ENCODE peak calls at places on chromosomes 13 and 19, in five cellular contexts. One of them, this sample, is unnamed.
A peak's percentile ranks its signal among the peaks of the same experiment; 100 is the strongest.

GRCh38 chr13:29301027-29301426 is 294.5 kb downstream of the SLC7A1 start:
- DNase-seq in CD8-positive, alpha-beta T cell: no peak
- DNase-seq in dorsolateral prefrontal cortex: no peak
- DNase-seq in ascending aorta: no peak
- DNase-seq in foreskin fibroblast: no peak
- DNase-seq in this sample: no peak

GRCh38 chr13:47962237-47962636 is 38.8 kb downstream of the SUCLA2 start:
- DNase-seq in CD8-positive, alpha-beta T cell: no peak
- DNase-seq in dorsolateral prefrontal cortex: no peak
- DNase-seq in ascending aorta: no peak
- DNase-seq in foreskin fibroblast: no peak
- DNase-seq in this sample: no peak

GRCh38 chr19:40348961-40349507 is 539 bp downstream of the PLD3 start:
- DNase-seq in CD8-positive, alpha-beta T cell: no peak
- DNase-seq in dorsolateral prefrontal cortex: peak; percentile 32
- DNase-seq in ascending aorta: no peak
- DNase-seq in foreskin fibroblast: peak; percentile 76
- DNase-seq in this sample: no peak

GRCh38 chr13:49214917-49215376 is 5.2 kb upstream of the MLNR start:
- DNase-seq in CD8-positive, alpha-beta T cell: peak; percentile 42
- DNase-seq in dorsolateral prefrontal cortex: no peak
- DNase-seq in ascending aorta: no peak
- DNase-seq in foreskin fibroblast: peak; percentile 45
- DNase-seq in this sample: peak; percentile 31

GRCh38 chr13:99916366-99917103 is 55.0 kb downstream of the ZIC5 start:
- DNase-seq in CD8-positive, alpha-beta T cell: no peak
- DNase-seq in dorsolateral prefrontal cortex: no peak
- DNase-seq in ascending aorta: no peak
- DNase-seq in foreskin fibroblast: peak; percentile 80
- DNase-seq in this sample: peak; percentile 22

GRCh38 chr13:25478186-25478585 is 106.4 kb downstream of the ATP8A2 start:
- DNase-seq in CD8-positive, alpha-beta T cell: no peak
- DNase-seq in dorsolateral prefrontal cortex: no peak
- DNase-seq in ascending aorta: no peak
- DNase-seq in foreskin fibroblast: peak; percentile 76
- DNase-seq in this sample: no peak

GRCh38 chr19:13610042-13610691 is 103.9 kb upstream of the CACNA1A start:
- DNase-seq in CD8-positive, alpha-beta T cell: no peak
- DNase-seq in dorsolateral prefrontal cortex: peak; percentile 66
- DNase-seq in ascending aorta: no peak
- DNase-seq in foreskin fibroblast: no peak
- DNase-seq in this sample: no peak

GRCh38 chr13:34748078-34748477 is 194.0 kb upstream of the NBEA start:
- DNase-seq in CD8-positive, alpha-beta T cell: no peak
- DNase-seq in dorsolateral prefrontal cortex: peak; percentile 14
- DNase-seq in ascending aorta: no peak
- DNase-seq in foreskin fibroblast: peak; percentile 9
- DNase-seq in this sample: no peak

GRCh38 chr13:110512198-110512740 is 49.3 kb downstream of the RAB20 start:
- DNase-seq in CD8-positive, alpha-beta T cell: no peak
- DNase-seq in dorsolateral prefrontal cortex: no peak
- DNase-seq in ascending aorta: no peak
- DNase-seq in foreskin fibroblast: no peak
- DNase-seq in this sample: no peak

GRCh38 chr13:46492946-46493345 is 60.0 kb upstream of the LRCH1 start:
- DNase-seq in CD8-positive, alpha-beta T cell: no peak
- DNase-seq in dorsolateral prefrontal cortex: peak; percentile 28
- DNase-seq in ascending aorta: no peak
- DNase-seq in foreskin fibroblast: peak; percentile 81
- DNase-seq in this sample: peak; percentile 7

GRCh38 chr13:26300140-26300539 is 46.2 kb downstream of the CDK8 start:
- DNase-seq in CD8-positive, alpha-beta T cell: no peak
- DNase-seq in dorsolateral prefrontal cortex: no peak
- DNase-seq in ascending aorta: no peak
- DNase-seq in foreskin fibroblast: peak; percentile 80
- DNase-seq in this sample: no peak

GRCh38 chr19:4338441-4339350 is at the start of gene STAP2:
- DNase-seq in CD8-positive, alpha-beta T cell: no peak
- DNase-seq in dorsolateral prefrontal cortex: no peak
- DNase-seq in ascending aorta: no peak
- DNase-seq in foreskin fibroblast: peak; percentile 21
- DNase-seq in this sample: no peak

GRCh38 chr19:41366089-41366488 is 2.1 kb upstream of the B9D2 start:
- DNase-seq in CD8-positive, alpha-beta T cell: no peak
- DNase-seq in dorsolateral prefrontal cortex: no peak
- DNase-seq in ascending aorta: no peak
- DNase-seq in foreskin fibroblast: no peak
- DNase-seq in this sample: no peak

GRCh38 chr19:10289836-10290438 is at the start of gene ICAM5:
- DNase-seq in CD8-positive, alpha-beta T cell: no peak
- DNase-seq in dorsolateral prefrontal cortex: no peak
- DNase-seq in ascending aorta: no peak
- DNase-seq in foreskin fibroblast: peak; percentile 58
- DNase-seq in this sample: no peak

GRCh38 chr13:33639158-33639557 is 178.8 kb upstream of the RFC3 start:
- DNase-seq in CD8-positive, alpha-beta T cell: no peak
- DNase-seq in dorsolateral prefrontal cortex: no peak
- DNase-seq in ascending aorta: no peak
- DNase-seq in foreskin fibroblast: peak; percentile 95
- DNase-seq in this sample: no peak

GRCh38 chr19:29583196-29584006 is 22.7 kb upstream of the POP4 start:
- DNase-seq in CD8-positive, alpha-beta T cell: no peak
- DNase-seq in dorsolateral prefrontal cortex: no peak
- DNase-seq in ascending aorta: no peak
- DNase-seq in foreskin fibroblast: peak; percentile 45
- DNase-seq in this sample: no peak

GRCh38 chr13:110388141-110388943 is 81.3 kb downstream of the COL4A2 start:
- DNase-seq in CD8-positive, alpha-beta T cell: no peak
- DNase-seq in dorsolateral prefrontal cortex: no peak
- DNase-seq in ascending aorta: peak; percentile 65
- DNase-seq in foreskin fibroblast: peak; percentile 69
- DNase-seq in this sample: no peak

GRCh38 chr13:48131481-48131992 is 36.6 kb upstream of the MED4 start:
- DNase-seq in CD8-positive, alpha-beta T cell: no peak
- DNase-seq in dorsolateral prefrontal cortex: no peak
- DNase-seq in ascending aorta: no peak
- DNase-seq in foreskin fibroblast: no peak
- DNase-seq in this sample: no peak

GRCh38 chr19:53553159-53553558 is 15.2 kb downstream of the ZNF331 start:
- DNase-seq in CD8-positive, alpha-beta T cell: no peak
- DNase-seq in dorsolateral prefrontal cortex: no peak
- DNase-seq in ascending aorta: no peak
- DNase-seq in foreskin fibroblast: no peak
- DNase-seq in this sample: no peak

GRCh38 chr13:57045816-57046691 is 94.7 kb upstream of the PRR20A start:
- DNase-seq in CD8-positive, alpha-beta T cell: no peak
- DNase-seq in dorsolateral prefrontal cortex: no peak
- DNase-seq in ascending aorta: no peak
- DNase-seq in foreskin fibroblast: no peak
- DNase-seq in this sample: no peak

GRCh38 chr19:5661483-5661882 is 18.8 kb downstream of the MICOS13 start:
- DNase-seq in CD8-positive, alpha-beta T cell: no peak
- DNase-seq in dorsolateral prefrontal cortex: no peak
- DNase-seq in ascending aorta: no peak
- DNase-seq in foreskin fibroblast: no peak
- DNase-seq in this sample: no peak

GRCh38 chr13:78826936-78827335 is 168.0 kb upstream of the OBI1 start:
- DNase-seq in CD8-positive, alpha-beta T cell: no peak
- DNase-seq in dorsolateral prefrontal cortex: peak; percentile 10
- DNase-seq in ascending aorta: no peak
- DNase-seq in foreskin fibroblast: no peak
- DNase-seq in this sample: no peak

GRCh38 chr13:92657565-92657964 is 569.0 kb upstream of the GPC6 start:
- DNase-seq in CD8-positive, alpha-beta T cell: no peak
- DNase-seq in dorsolateral prefrontal cortex: no peak
- DNase-seq in ascending aorta: no peak
- DNase-seq in foreskin fibroblast: no peak
- DNase-seq in this sample: no peak

GRCh38 chr13:100176781-100177389 is 88.0 kb downstream of the PCCA start:
- DNase-seq in CD8-positive, alpha-beta T cell: no peak
- DNase-seq in dorsolateral prefrontal cortex: no peak
- DNase-seq in ascending aorta: no peak
- DNase-seq in foreskin fibroblast: peak; percentile 34
- DNase-seq in this sample: no peak

GRCh38 chr13:73676550-73677040 is 457.6 kb downstream of the KLF12 start:
- DNase-seq in CD8-positive, alpha-beta T cell: no peak
- DNase-seq in dorsolateral prefrontal cortex: no peak
- DNase-seq in ascending aorta: no peak
- DNase-seq in foreskin fibroblast: no peak
- DNase-seq in this sample: no peak

GRCh38 chr13:107576430-107576829 is 638.9 kb downstream of the LIG4 start:
- DNase-seq in CD8-positive, alpha-beta T cell: no peak
- DNase-seq in dorsolateral prefrontal cortex: no peak
- DNase-seq in ascending aorta: no peak
- DNase-seq in foreskin fibroblast: no peak
- DNase-seq in this sample: no peak

GRCh38 chr13:99605417-99606321 is 104.4 kb downstream of the TM9SF2 start:
- DNase-seq in CD8-positive, alpha-beta T cell: peak; percentile 54
- DNase-seq in dorsolateral prefrontal cortex: peak; percentile 17
- DNase-seq in ascending aorta: no peak
- DNase-seq in foreskin fibroblast: peak; percentile 60
- DNase-seq in this sample: peak; percentile 29

GRCh38 chr19:2613507-2614295 is 88.8 kb downstream of the GNG7 start:
- DNase-seq in CD8-positive, alpha-beta T cell: peak; percentile 61
- DNase-seq in dorsolateral prefrontal cortex: peak; percentile 41
- DNase-seq in ascending aorta: no peak
- DNase-seq in foreskin fibroblast: peak; percentile 71
- DNase-seq in this sample: no peak

GRCh38 chr13:77386046-77386445 is 59.2 kb upstream of the MYCBP2 start:
- DNase-seq in CD8-positive, alpha-beta T cell: no peak
- DNase-seq in dorsolateral prefrontal cortex: no peak
- DNase-seq in ascending aorta: no peak
- DNase-seq in foreskin fibroblast: peak; percentile 3
- DNase-seq in this sample: no peak

GRCh38 chr19:40525234-40526051 is 51.2 kb upstream of the SHKBP1 start:
- DNase-seq in CD8-positive, alpha-beta T cell: no peak
- DNase-seq in dorsolateral prefrontal cortex: no peak
- DNase-seq in ascending aorta: no peak
- DNase-seq in foreskin fibroblast: no peak
- DNase-seq in this sample: no peak

GRCh38 chr19:958967-959685 is 25.0 kb upstream of the WDR18 start:
- DNase-seq in CD8-positive, alpha-beta T cell: no peak
- DNase-seq in dorsolateral prefrontal cortex: no peak
- DNase-seq in ascending aorta: no peak
- DNase-seq in foreskin fibroblast: peak; percentile 54
- DNase-seq in this sample: no peak

GRCh38 chr13:71759506-71760225 is 107.3 kb downstream of the DACH1 start:
- DNase-seq in CD8-positive, alpha-beta T cell: no peak
- DNase-seq in dorsolateral prefrontal cortex: no peak
- DNase-seq in ascending aorta: no peak
- DNase-seq in foreskin fibroblast: no peak
- DNase-seq in this sample: no peak
- H3K4me3 ChIP-seq in CD8-positive, alpha-beta T cell: no peak overlapping the region
- H3K4me3 ChIP-seq in dorsolateral prefrontal cortex: no peak overlapping the region
- H3K4me3 ChIP-seq in ascending aorta: no peak overlapping the region
- H3K4me3 ChIP-seq in foreskin fibroblast: no peak overlapping the region
- H3K4me3 ChIP-seq in this sample: no peak overlapping the region

GRCh38 chr13:37602743-37603381 is 4.3 kb upstream of the POSTN start:
- DNase-seq in CD8-positive, alpha-beta T cell: no peak
- DNase-seq in dorsolateral prefrontal cortex: no peak
- DNase-seq in ascending aorta: no peak
- DNase-seq in foreskin fibroblast: peak; percentile 49
- DNase-seq in this sample: no peak

DNA sequence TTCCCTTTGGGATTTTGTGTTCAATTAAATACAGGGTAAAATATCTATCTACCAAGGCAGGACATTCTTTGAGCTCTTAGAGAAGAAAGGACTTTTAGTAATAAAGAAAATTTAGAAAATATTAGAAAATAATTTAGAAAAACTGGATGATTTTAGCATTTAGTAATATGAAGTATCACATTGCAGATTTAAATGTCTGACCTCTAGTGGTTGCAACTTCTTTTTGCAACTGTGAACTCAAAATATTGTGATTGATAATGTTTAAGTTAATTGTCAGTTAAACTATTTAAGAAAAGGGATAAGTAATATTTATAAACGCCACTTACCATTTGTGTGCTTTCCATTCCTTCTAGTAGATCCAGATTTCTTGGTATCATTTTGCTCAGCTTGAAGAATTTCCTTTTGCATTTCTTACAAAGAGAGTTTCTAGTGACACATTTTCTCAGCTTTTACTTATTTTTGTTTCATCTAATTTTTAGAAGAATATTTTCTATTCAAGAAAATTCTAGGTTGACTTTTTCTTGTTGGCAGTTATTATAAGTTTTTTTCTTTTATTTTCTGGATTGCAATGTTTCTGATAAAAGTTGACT is 10.3 kb upstream of the POSTN start:
- DNase-seq in CD8-positive, alpha-beta T cell: no peak
- DNase-seq in dorsolateral prefrontal cortex: no peak
- DNase-seq in ascending aorta: no peak
- DNase-seq in foreskin fibroblast: peak; percentile 38
- DNase-seq in this sample: no peak
- TF ChIP-seq CTCF in CD8-positive, alpha-beta T cell: no peak
- TF ChIP-seq CTCF in dorsolateral prefrontal cortex: peak; percentile 57
- TF ChIP-seq CTCF in ascending aorta: no peak
- TF ChIP-seq CTCF in foreskin fibroblast: peak; percentile 49
- TF ChIP-seq CTCF in this sample: no peak

GRCh38 chr13:112986470-112986869 is 17.5 kb downstream of the MCF2L start:
- DNase-seq in CD8-positive, alpha-beta T cell: no peak
- DNase-seq in dorsolateral prefrontal cortex: no peak
- DNase-seq in ascending aorta: no peak
- DNase-seq in foreskin fibroblast: no peak
- DNase-seq in this sample: no peak
- H3K4me3 ChIP-seq in CD8-positive, alpha-beta T cell: no peak overlapping the region
- H3K4me3 ChIP-seq in dorsolateral prefrontal cortex: no peak overlapping the region
- H3K4me3 ChIP-seq in ascending aorta: no peak overlapping the region
- H3K4me3 ChIP-seq in foreskin fibroblast: no peak overlapping the region
- H3K4me3 ChIP-seq in this sample: no peak overlapping the region

GRCh38 chr19:56836059-56836458 is 4.5 kb downstream of the PEG3 start:
- DNase-seq in CD8-positive, alpha-beta T cell: no peak
- DNase-seq in dorsolateral prefrontal cortex: no peak
- DNase-seq in ascending aorta: no peak
- DNase-seq in foreskin fibroblast: no peak
- DNase-seq in this sample: no peak

GRCh38 chr19:56837892-56838679 is 2.4 kb downstream of the PEG3 start:
- DNase-seq in CD8-positive, alpha-beta T cell: no peak
- DNase-seq in dorsolateral prefrontal cortex: peak; percentile 72
- DNase-seq in ascending aorta: peak; percentile 46
- DNase-seq in foreskin fibroblast: peak; percentile 53
- DNase-seq in this sample: no peak

GRCh38 chr19:56837004-56837403 is 3.5 kb downstream of the PEG3 start:
- DNase-seq in CD8-positive, alpha-beta T cell: no peak
- DNase-seq in dorsolateral prefrontal cortex: no peak
- DNase-seq in ascending aorta: no peak
- DNase-seq in foreskin fibroblast: no peak
- DNase-seq in this sample: no peak

GRCh38 chr19:56838680-56838929 is 1.9 kb downstream of the PEG3 start:
- DNase-seq in CD8-positive, alpha-beta T cell: no peak
- DNase-seq in dorsolateral prefrontal cortex: no peak
- DNase-seq in ascending aorta: no peak
- DNase-seq in foreskin fibroblast: no peak
- DNase-seq in this sample: no peak

DNA sequence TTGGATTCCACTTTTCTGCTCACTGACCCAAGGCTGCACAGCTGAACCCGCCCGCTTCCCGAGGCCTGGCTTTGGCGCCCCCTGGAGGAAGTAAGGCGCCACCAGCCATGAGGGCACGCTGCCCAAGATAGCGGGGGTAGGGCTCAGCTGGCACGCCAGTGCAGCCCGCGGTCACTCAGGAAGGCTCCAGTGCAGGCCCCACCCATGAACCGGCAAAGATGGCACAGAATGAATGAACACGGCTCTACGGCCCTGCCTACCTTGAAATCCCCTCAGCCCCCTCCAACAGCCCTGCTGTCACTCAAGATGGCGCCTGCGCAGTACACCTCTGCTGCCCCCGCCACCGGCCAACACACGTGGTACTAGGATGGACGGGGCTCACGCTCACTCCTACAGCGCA is 3.0 kb downstream of the PEG3 start:
- DNase-seq in CD8-positive, alpha-beta T cell: no peak
- DNase-seq in dorsolateral prefrontal cortex: peak; percentile 76
- DNase-seq in ascending aorta: peak; percentile 33
- DNase-seq in foreskin fibroblast: peak; percentile 38
- DNase-seq in this sample: no peak
- TF ChIP-seq CTCF in CD8-positive, alpha-beta T cell: no peak
- TF ChIP-seq CTCF in dorsolateral prefrontal cortex: peak; percentile 70
- TF ChIP-seq CTCF in ascending aorta: peak; percentile 22
- TF ChIP-seq CTCF in foreskin fibroblast: no peak
- TF ChIP-seq CTCF in this sample: no peak

This sample was measured in GM12864.